ENCODE peak calls at places on chromosomes 2 and 18, in eight cellular contexts. G is foreskin fibroblast, B is cardiac fibroblast, A is fibroblast of lung, X is left ventricle myocardium inferior, Z is tibial artery, T is SJSA1, J is astrocyte. M is an unnamed sample.

GRCh38 chr2:160555420-160555819 is 61.8 kb upstream of the RBMS1 start:
- DNase-seq in G (no peak), B (no peak), A (no peak), X (no peak), Z (no peak), T (no peak), J (no peak), M (no peak)

GRCh38 chr2:70918016-70918415 is 17.7 kb upstream of the ATP6V1B1 start:
- DNase-seq in G (no peak), B (no peak), A (no peak), X (no peak), Z (peak; percentile 16), T (no peak), J (no peak), M (no peak)

GRCh38 chr2:176079285-176079830 is 4.4 kb downstream of the EVX2 start:
- DNase-seq in G (no peak), B (no peak), A (no peak), X (no peak), Z (no peak), T (no peak), J (no peak), M (no peak)

GRCh38 chr2:238722883-238723282 is 125.0 kb upstream of the TWIST2 start:
- DNase-seq in G (no peak), B (no peak), A (no peak), X (no peak), Z (no peak), T (no peak), J (no peak), M (no peak)

GRCh38 chr18:49944681-49945080 is 131.3 kb upstream of the ACAA2 start:
- DNase-seq in G (peak; percentile 54), B (peak; percentile 3), A (peak; percentile 48), X (no peak), Z (no peak), T (no peak), J (peak; percentile 40), M (peak; percentile 31)

GRCh38 chr2:69948963-69949645 is 12.3 kb downstream of the ASPRV1 start:
- DNase-seq in G (no peak), B (no peak), A (no peak), X (no peak), Z (no peak), T (no peak), J (no peak), M (no peak)

GRCh38 chr2:49291619-49292018 is 137.3 kb upstream of the FSHR start:
- DNase-seq in G (no peak), B (no peak), A (no peak), X (no peak), Z (no peak), T (no peak), J (no peak), M (no peak)

GRCh38 chr2:135926605-135927004 is 50.4 kb upstream of the MCM6 start:
- DNase-seq in G (no peak), B (no peak), A (no peak), X (no peak), Z (no peak), T (no peak), J (no peak), M (no peak)

GRCh38 chr18:78130232-78131195 is 849.1 kb upstream of the SALL3 start:
- DNase-seq in G (no peak), B (no peak), A (no peak), X (no peak), Z (no peak), T (no peak), J (no peak), M (no peak)

GRCh38 chr2:203461736-203462135 is 73.4 kb downstream of the RAPH1 start:
- DNase-seq in G (no peak), B (peak; percentile 50), A (no peak), X (no peak), Z (no peak), T (no peak), J (no peak), M (peak; percentile 23)

GRCh38 chr2:199903111-199903510 is 8.0 kb upstream of the C2orf69 start:
- DNase-seq in G (peak; percentile 53), B (no peak), A (no peak), X (no peak), Z (no peak), T (no peak), J (no peak), M (no peak)

GRCh38 chr2:236767951-236768350 is 198.3 kb downstream of the ACKR3 start:
- DNase-seq in G (no peak), B (no peak), A (no peak), X (no peak), Z (peak; percentile 42), T (no peak), J (no peak), M (no peak)

GRCh38 chr18:58694720-58695468 is 23.6 kb downstream of the MALT1 start:
- DNase-seq in G (no peak), B (no peak), A (no peak), X (no peak), Z (no peak), T (no peak), J (no peak), M (no peak)

GRCh38 chr18:78822886-78823285 is 156.7 kb upstream of the SALL3 start:
- DNase-seq in G (no peak), B (no peak), A (no peak), X (no peak), Z (peak; percentile 39), T (no peak), J (no peak), M (no peak)

GRCh38 chr2:199958014-199958413 is 2.6 kb downstream of the MAIP1 start:
- DNase-seq in G (no peak), B (no peak), A (no peak), X (no peak), Z (no peak), T (no peak), J (no peak), M (no peak)

GRCh38 chr18:13221821-13222220 is 3.3 kb downstream of the LDLRAD4 start:
- DNase-seq in G (no peak), B (peak; percentile 33), A (peak; percentile 62), X (peak; percentile 84), Z (peak; percentile 68), T (no peak), J (peak; percentile 51), M (no peak)

GRCh38 chr2:130373808-130374365 is 18.0 kb downstream of the PTPN18 start:
- DNase-seq in G (no peak), B (no peak), A (no peak), X (no peak), Z (no peak), T (no peak), J (no peak), M (no peak)

GRCh38 chr2:130376433-130377293 is 20.8 kb downstream of the PTPN18 start:
- DNase-seq in G (no peak), B (no peak), A (no peak), X (no peak), Z (no peak), T (no peak), J (no peak), M (no peak)

GRCh38 chr2:130377491-130377890 is 21.6 kb downstream of the PTPN18 start:
- DNase-seq in G (no peak), B (no peak), A (no peak), X (no peak), Z (no peak), T (no peak), J (no peak), M (no peak)

GRCh38 chr2:130374587-130375290 is 18.9 kb downstream of the PTPN18 start:
- DNase-seq in G (peak; percentile 69), B (peak; percentile 41), A (peak; percentile 52), X (no peak), Z (no peak), T (no peak), J (peak; percentile 33), M (peak; percentile 51)

GRCh38 chr2:130375291-130376266 is 19.7 kb downstream of the PTPN18 start:
- DNase-seq in G (no peak), B (peak; percentile 41), A (no peak), X (no peak), Z (no peak), T (no peak), J (no peak), M (no peak)
- H3K4me3 ChIP-seq in G (no peak overlapping the region), B (no peak overlapping the region), A (no peak overlapping the region), X (no peak overlapping the region), Z (no peak overlapping the region), T (no peak overlapping the region), J (no peak overlapping the region), M (no peak overlapping the region)

GRCh38 chr18:37253424-37254255 is 312.0 kb downstream of the CELF4 start:
- DNase-seq in G (peak; percentile 33), B (no peak), A (no peak), X (no peak), Z (no peak), T (no peak), J (no peak), M (no peak)
- H3K4me3 ChIP-seq in G (no peak overlapping the region), B (no peak overlapping the region), A (no peak overlapping the region), X (peak overlapping the region; percentile 66), Z (peak overlapping the region; percentile 25), T (no peak overlapping the region), J (no peak overlapping the region), M (no peak overlapping the region)

DNA sequence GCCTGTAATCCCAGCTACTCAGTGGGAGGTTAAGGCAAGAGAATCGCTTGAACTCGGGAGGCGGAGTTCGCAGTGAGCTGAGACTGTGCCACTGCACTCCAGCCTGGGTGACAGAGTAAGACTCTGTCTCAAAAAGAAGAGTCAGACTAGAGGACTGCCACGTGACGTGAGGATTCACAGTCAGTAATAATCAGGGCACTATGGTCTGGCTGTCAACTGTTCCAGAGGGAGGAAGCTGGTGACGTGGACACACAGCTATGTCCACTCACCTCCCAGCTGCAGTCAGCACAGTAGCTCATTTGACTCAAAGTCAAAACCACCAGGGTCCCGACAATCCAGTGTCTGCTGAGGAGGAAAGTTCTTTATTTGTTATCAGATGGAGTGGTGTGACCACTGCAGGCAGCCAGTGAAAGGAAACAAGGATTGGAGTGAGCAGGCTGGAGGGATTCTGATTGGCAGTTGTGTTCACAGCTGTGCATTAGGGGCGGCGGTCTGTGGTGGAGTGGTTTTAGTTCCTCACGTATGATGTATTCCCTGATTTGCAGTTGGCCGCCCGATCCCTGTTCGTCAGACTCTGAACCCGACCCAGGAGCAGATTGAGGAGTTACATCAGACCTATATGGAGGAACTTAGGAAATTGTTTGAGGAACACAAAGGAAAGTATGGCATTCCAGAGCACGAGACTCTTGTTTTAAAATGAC is 37.9 kb downstream of the MOGAT1 start:
- DNase-seq in G (peak; percentile 95), B (peak; percentile 98), A (peak; percentile 100), X (peak; percentile 63), Z (peak; percentile 84), T (peak; percentile 94), J (peak; percentile 100), M (peak; percentile 99)
- H3K4me3 ChIP-seq in G (peak overlapping the region; percentile 1), B (peak overlapping the region; percentile 34), A (peak overlapping the region; percentile 46), X (peak overlapping the region; percentile 50), Z (peak overlapping the region; percentile 29), T (peak overlapping the region; percentile 13), J (peak overlapping the region; percentile 6), M (peak overlapping the region; percentile 33)

DNA sequence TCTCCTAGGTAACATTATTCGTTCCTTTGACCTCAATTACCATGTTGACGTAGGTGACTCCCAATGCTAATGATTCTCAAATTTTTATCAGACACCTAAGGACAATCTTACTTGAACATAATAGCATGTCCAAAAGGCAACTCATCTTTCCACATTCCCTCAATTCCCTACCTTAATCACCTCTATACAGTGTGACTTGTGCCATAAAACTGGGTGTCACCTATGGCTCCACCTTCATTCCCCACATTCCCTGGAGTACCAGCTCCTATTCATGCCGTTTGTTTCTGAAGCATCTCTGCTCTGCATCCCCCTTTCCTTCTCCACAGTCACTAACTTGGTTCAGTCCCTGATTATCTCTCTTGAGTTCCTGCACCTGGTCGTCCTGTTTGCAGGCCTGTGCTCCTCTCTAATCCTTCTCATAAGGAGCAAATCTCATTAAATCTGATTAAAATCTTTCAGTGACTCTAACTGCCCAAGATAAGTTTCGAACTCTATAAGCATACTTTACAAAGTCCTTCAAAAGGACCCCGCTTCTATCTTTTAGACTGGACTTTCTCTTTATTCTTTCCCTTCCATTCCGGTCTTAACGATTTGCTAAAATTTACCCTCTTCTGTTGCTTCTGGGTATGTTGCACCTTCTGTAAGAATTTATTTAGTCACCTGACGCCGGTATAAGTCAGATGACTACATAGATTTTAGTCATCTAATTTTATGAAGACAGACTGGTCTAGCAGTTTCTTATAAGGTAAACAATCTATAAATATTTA is 128.7 kb downstream of the OSBPL1A start:
- DNase-seq in G (no peak), B (no peak), A (no peak), X (no peak), Z (no peak), T (no peak), J (no peak), M (no peak)
- H3K4me3 ChIP-seq in G (no peak overlapping the region), B (no peak overlapping the region), A (no peak overlapping the region), X (peak overlapping the region; percentile 92), Z (no peak overlapping the region), T (no peak overlapping the region), J (no peak overlapping the region), M (no peak overlapping the region)